ENCODE peak calls at places on chromosomes 11 and 22, in ten cellular contexts. One of them, this sample, is unnamed.
A peak's percentile ranks its signal among the peaks of the same experiment; 100 is the strongest.

GRCh38 chr11:17720796-17721171 is 1.4 kb downstream of the MYOD1 start:
- DNase-seq in globus pallidus: no peak
- DNase-seq in stimulated activated CD4-positive, alpha-beta T cell treated with anti-CD3 and anti-CD28 coated beads, TNF-alpha, amount 100 ng/mL, for 1 hour: no peak
- DNase-seq in substantia nigra: no peak
- DNase-seq in CD4-positive, alpha-beta T cell: no peak
- DNase-seq in PC-3: no peak
- DNase-seq in omental fat pad: no peak
- DNase-seq in stimulated activated effector memory CD8-positive, alpha-beta T cell treated with anti-CD3 and anti-CD28 coated beads, Interleukin-12 subunit alpha, Interleukin-12 subunit beta, amount 100 ng/mL, for 72 hours: no peak
- DNase-seq in progenitor cell of endocrine pancreas: no peak
- DNase-seq in right atrium auricular region: no peak
- DNase-seq in this sample: no peak

GRCh38 chr11:76638267-76639197 is 32.0 kb downstream of the LRRC32 start:
- DNase-seq in globus pallidus: no peak
- DNase-seq in stimulated activated CD4-positive, alpha-beta T cell treated with anti-CD3 and anti-CD28 coated beads, TNF-alpha, amount 100 ng/mL, for 1 hour: no peak
- DNase-seq in substantia nigra: no peak
- DNase-seq in CD4-positive, alpha-beta T cell: no peak
- DNase-seq in PC-3: no peak
- DNase-seq in omental fat pad: no peak
- DNase-seq in stimulated activated effector memory CD8-positive, alpha-beta T cell treated with anti-CD3 and anti-CD28 coated beads, Interleukin-12 subunit alpha, Interleukin-12 subunit beta, amount 100 ng/mL, for 72 hours: no peak
- DNase-seq in progenitor cell of endocrine pancreas: no peak
- DNase-seq in right atrium auricular region: peak; percentile 34
- DNase-seq in this sample: no peak

GRCh38 chr11:10375280-10376048 is 70.6 kb downstream of the ADM start:
- DNase-seq in globus pallidus: no peak
- DNase-seq in stimulated activated CD4-positive, alpha-beta T cell treated with anti-CD3 and anti-CD28 coated beads, TNF-alpha, amount 100 ng/mL, for 1 hour: no peak
- DNase-seq in substantia nigra: no peak
- DNase-seq in CD4-positive, alpha-beta T cell: no peak
- DNase-seq in PC-3: peak; percentile 93
- DNase-seq in omental fat pad: no peak
- DNase-seq in stimulated activated effector memory CD8-positive, alpha-beta T cell treated with anti-CD3 and anti-CD28 coated beads, Interleukin-12 subunit alpha, Interleukin-12 subunit beta, amount 100 ng/mL, for 72 hours: no peak
- DNase-seq in progenitor cell of endocrine pancreas: no peak
- DNase-seq in right atrium auricular region: no peak
- DNase-seq in this sample: no peak

GRCh38 chr11:61773826-61774225 is 18.6 kb downstream of the TMEM258 start:
- DNase-seq in globus pallidus: no peak
- DNase-seq in stimulated activated CD4-positive, alpha-beta T cell treated with anti-CD3 and anti-CD28 coated beads, TNF-alpha, amount 100 ng/mL, for 1 hour: no peak
- DNase-seq in substantia nigra: no peak
- DNase-seq in CD4-positive, alpha-beta T cell: no peak
- DNase-seq in PC-3: no peak
- DNase-seq in omental fat pad: no peak
- DNase-seq in stimulated activated effector memory CD8-positive, alpha-beta T cell treated with anti-CD3 and anti-CD28 coated beads, Interleukin-12 subunit alpha, Interleukin-12 subunit beta, amount 100 ng/mL, for 72 hours: no peak
- DNase-seq in progenitor cell of endocrine pancreas: no peak
- DNase-seq in right atrium auricular region: no peak
- DNase-seq in this sample: no peak

GRCh38 chr11:17767301-17767885 is 32.8 kb downstream of the KCNC1 start:
- DNase-seq in globus pallidus: no peak
- DNase-seq in stimulated activated CD4-positive, alpha-beta T cell treated with anti-CD3 and anti-CD28 coated beads, TNF-alpha, amount 100 ng/mL, for 1 hour: no peak
- DNase-seq in substantia nigra: no peak
- DNase-seq in CD4-positive, alpha-beta T cell: no peak
- DNase-seq in PC-3: no peak
- DNase-seq in omental fat pad: no peak
- DNase-seq in stimulated activated effector memory CD8-positive, alpha-beta T cell treated with anti-CD3 and anti-CD28 coated beads, Interleukin-12 subunit alpha, Interleukin-12 subunit beta, amount 100 ng/mL, for 72 hours: no peak
- DNase-seq in progenitor cell of endocrine pancreas: no peak
- DNase-seq in right atrium auricular region: no peak
- DNase-seq in this sample: no peak

GRCh38 chr11:133082851-133083488 is 449.3 kb downstream of the OPCML start:
- DNase-seq in globus pallidus: peak; percentile 42
- DNase-seq in stimulated activated CD4-positive, alpha-beta T cell treated with anti-CD3 and anti-CD28 coated beads, TNF-alpha, amount 100 ng/mL, for 1 hour: peak; percentile 29
- DNase-seq in substantia nigra: no peak
- DNase-seq in CD4-positive, alpha-beta T cell: no peak
- DNase-seq in PC-3: no peak
- DNase-seq in omental fat pad: no peak
- DNase-seq in stimulated activated effector memory CD8-positive, alpha-beta T cell treated with anti-CD3 and anti-CD28 coated beads, Interleukin-12 subunit alpha, Interleukin-12 subunit beta, amount 100 ng/mL, for 72 hours: peak; percentile 52
- DNase-seq in progenitor cell of endocrine pancreas: peak; percentile 90
- DNase-seq in right atrium auricular region: no peak
- DNase-seq in this sample: peak; percentile 24

GRCh38 chr11:64891215-64891848 is 12.9 kb upstream of the EHD1 start:
- DNase-seq in globus pallidus: no peak
- DNase-seq in stimulated activated CD4-positive, alpha-beta T cell treated with anti-CD3 and anti-CD28 coated beads, TNF-alpha, amount 100 ng/mL, for 1 hour: no peak
- DNase-seq in substantia nigra: no peak
- DNase-seq in CD4-positive, alpha-beta T cell: no peak
- DNase-seq in PC-3: no peak
- DNase-seq in omental fat pad: no peak
- DNase-seq in stimulated activated effector memory CD8-positive, alpha-beta T cell treated with anti-CD3 and anti-CD28 coated beads, Interleukin-12 subunit alpha, Interleukin-12 subunit beta, amount 100 ng/mL, for 72 hours: no peak
- DNase-seq in progenitor cell of endocrine pancreas: no peak
- DNase-seq in right atrium auricular region: no peak
- DNase-seq in this sample: no peak

GRCh38 chr22:43186272-43187170 is at the start of gene TTLL12:
- DNase-seq in globus pallidus: peak; percentile 54
- DNase-seq in stimulated activated CD4-positive, alpha-beta T cell treated with anti-CD3 and anti-CD28 coated beads, TNF-alpha, amount 100 ng/mL, for 1 hour: peak; percentile 49
- DNase-seq in substantia nigra: no peak
- DNase-seq in CD4-positive, alpha-beta T cell: peak; percentile 30
- DNase-seq in PC-3: peak; percentile 23
- DNase-seq in omental fat pad: no peak
- DNase-seq in stimulated activated effector memory CD8-positive, alpha-beta T cell treated with anti-CD3 and anti-CD28 coated beads, Interleukin-12 subunit alpha, Interleukin-12 subunit beta, amount 100 ng/mL, for 72 hours: peak; percentile 50
- DNase-seq in progenitor cell of endocrine pancreas: peak; percentile 61
- DNase-seq in right atrium auricular region: no peak
- DNase-seq in this sample: no peak

GRCh38 chr11:10351768-10352641 is 47.1 kb downstream of the ADM start:
- DNase-seq in globus pallidus: no peak
- DNase-seq in stimulated activated CD4-positive, alpha-beta T cell treated with anti-CD3 and anti-CD28 coated beads, TNF-alpha, amount 100 ng/mL, for 1 hour: no peak
- DNase-seq in substantia nigra: no peak
- DNase-seq in CD4-positive, alpha-beta T cell: no peak
- DNase-seq in PC-3: peak; percentile 72
- DNase-seq in omental fat pad: no peak
- DNase-seq in stimulated activated effector memory CD8-positive, alpha-beta T cell treated with anti-CD3 and anti-CD28 coated beads, Interleukin-12 subunit alpha, Interleukin-12 subunit beta, amount 100 ng/mL, for 72 hours: no peak
- DNase-seq in progenitor cell of endocrine pancreas: peak; percentile 11
- DNase-seq in right atrium auricular region: peak; percentile 87
- DNase-seq in this sample: no peak

GRCh38 chr11:66728760-66729385 is at the start of gene SPTBN2:
- DNase-seq in globus pallidus: no peak
- DNase-seq in stimulated activated CD4-positive, alpha-beta T cell treated with anti-CD3 and anti-CD28 coated beads, TNF-alpha, amount 100 ng/mL, for 1 hour: no peak
- DNase-seq in substantia nigra: no peak
- DNase-seq in CD4-positive, alpha-beta T cell: no peak
- DNase-seq in PC-3: peak; percentile 48
- DNase-seq in omental fat pad: no peak
- DNase-seq in stimulated activated effector memory CD8-positive, alpha-beta T cell treated with anti-CD3 and anti-CD28 coated beads, Interleukin-12 subunit alpha, Interleukin-12 subunit beta, amount 100 ng/mL, for 72 hours: no peak
- DNase-seq in progenitor cell of endocrine pancreas: no peak
- DNase-seq in right atrium auricular region: no peak
- DNase-seq in this sample: no peak

GRCh38 chr11:17570034-17570433 is 23.0 kb downstream of the OTOG start:
- DNase-seq in globus pallidus: no peak
- DNase-seq in stimulated activated CD4-positive, alpha-beta T cell treated with anti-CD3 and anti-CD28 coated beads, TNF-alpha, amount 100 ng/mL, for 1 hour: no peak
- DNase-seq in substantia nigra: no peak
- DNase-seq in CD4-positive, alpha-beta T cell: no peak
- DNase-seq in PC-3: no peak
- DNase-seq in omental fat pad: no peak
- DNase-seq in stimulated activated effector memory CD8-positive, alpha-beta T cell treated with anti-CD3 and anti-CD28 coated beads, Interleukin-12 subunit alpha, Interleukin-12 subunit beta, amount 100 ng/mL, for 72 hours: no peak
- DNase-seq in progenitor cell of endocrine pancreas: no peak
- DNase-seq in right atrium auricular region: no peak
- DNase-seq in this sample: no peak

GRCh38 chr11:117415358-117415896 is 87.8 kb downstream of the CEP164 start:
- DNase-seq in globus pallidus: no peak
- DNase-seq in stimulated activated CD4-positive, alpha-beta T cell treated with anti-CD3 and anti-CD28 coated beads, TNF-alpha, amount 100 ng/mL, for 1 hour: no peak
- DNase-seq in substantia nigra: no peak
- DNase-seq in CD4-positive, alpha-beta T cell: no peak
- DNase-seq in PC-3: no peak
- DNase-seq in omental fat pad: no peak
- DNase-seq in stimulated activated effector memory CD8-positive, alpha-beta T cell treated with anti-CD3 and anti-CD28 coated beads, Interleukin-12 subunit alpha, Interleukin-12 subunit beta, amount 100 ng/mL, for 72 hours: no peak
- DNase-seq in progenitor cell of endocrine pancreas: no peak
- DNase-seq in right atrium auricular region: no peak
- DNase-seq in this sample: no peak

GRCh38 chr11:46895821-46896220 is 22.5 kb downstream of the LRP4 start:
- DNase-seq in globus pallidus: no peak
- DNase-seq in stimulated activated CD4-positive, alpha-beta T cell treated with anti-CD3 and anti-CD28 coated beads, TNF-alpha, amount 100 ng/mL, for 1 hour: no peak
- DNase-seq in substantia nigra: no peak
- DNase-seq in CD4-positive, alpha-beta T cell: no peak
- DNase-seq in PC-3: no peak
- DNase-seq in omental fat pad: no peak
- DNase-seq in stimulated activated effector memory CD8-positive, alpha-beta T cell treated with anti-CD3 and anti-CD28 coated beads, Interleukin-12 subunit alpha, Interleukin-12 subunit beta, amount 100 ng/mL, for 72 hours: no peak
- DNase-seq in progenitor cell of endocrine pancreas: no peak
- DNase-seq in right atrium auricular region: no peak
- DNase-seq in this sample: no peak

GRCh38 chr11:123228489-123229163 is 33.6 kb upstream of the CLMP start:
- DNase-seq in globus pallidus: no peak
- DNase-seq in stimulated activated CD4-positive, alpha-beta T cell treated with anti-CD3 and anti-CD28 coated beads, TNF-alpha, amount 100 ng/mL, for 1 hour: no peak
- DNase-seq in substantia nigra: no peak
- DNase-seq in CD4-positive, alpha-beta T cell: no peak
- DNase-seq in PC-3: no peak
- DNase-seq in omental fat pad: no peak
- DNase-seq in stimulated activated effector memory CD8-positive, alpha-beta T cell treated with anti-CD3 and anti-CD28 coated beads, Interleukin-12 subunit alpha, Interleukin-12 subunit beta, amount 100 ng/mL, for 72 hours: no peak
- DNase-seq in progenitor cell of endocrine pancreas: no peak
- DNase-seq in right atrium auricular region: no peak
- DNase-seq in this sample: no peak

GRCh38 chr11:11966826-11967668 is 41.4 kb downstream of the DKK3 start:
- DNase-seq in globus pallidus: peak; percentile 69
- DNase-seq in stimulated activated CD4-positive, alpha-beta T cell treated with anti-CD3 and anti-CD28 coated beads, TNF-alpha, amount 100 ng/mL, for 1 hour: peak; percentile 48
- DNase-seq in substantia nigra: peak; percentile 25
- DNase-seq in CD4-positive, alpha-beta T cell: peak; percentile 55
- DNase-seq in PC-3: peak; percentile 73
- DNase-seq in omental fat pad: peak; percentile 53
- DNase-seq in stimulated activated effector memory CD8-positive, alpha-beta T cell treated with anti-CD3 and anti-CD28 coated beads, Interleukin-12 subunit alpha, Interleukin-12 subunit beta, amount 100 ng/mL, for 72 hours: peak; percentile 60
- DNase-seq in progenitor cell of endocrine pancreas: peak; percentile 59
- DNase-seq in right atrium auricular region: peak; percentile 79
- DNase-seq in this sample: peak; percentile 48

GRCh38 chr11:45252134-45252856 is 33.8 kb downstream of the SYT13 start:
- DNase-seq in globus pallidus: no peak
- DNase-seq in stimulated activated CD4-positive, alpha-beta T cell treated with anti-CD3 and anti-CD28 coated beads, TNF-alpha, amount 100 ng/mL, for 1 hour: peak; percentile 6
- DNase-seq in substantia nigra: no peak
- DNase-seq in CD4-positive, alpha-beta T cell: no peak
- DNase-seq in PC-3: peak; percentile 60
- DNase-seq in omental fat pad: no peak
- DNase-seq in stimulated activated effector memory CD8-positive, alpha-beta T cell treated with anti-CD3 and anti-CD28 coated beads, Interleukin-12 subunit alpha, Interleukin-12 subunit beta, amount 100 ng/mL, for 72 hours: peak; percentile 27
- DNase-seq in progenitor cell of endocrine pancreas: peak; percentile 76
- DNase-seq in right atrium auricular region: no peak
- DNase-seq in this sample: no peak

GRCh38 chr11:88597387-88597786 is 259.9 kb upstream of the CTSC start:
- DNase-seq in globus pallidus: no peak
- DNase-seq in stimulated activated CD4-positive, alpha-beta T cell treated with anti-CD3 and anti-CD28 coated beads, TNF-alpha, amount 100 ng/mL, for 1 hour: no peak
- DNase-seq in substantia nigra: no peak
- DNase-seq in CD4-positive, alpha-beta T cell: no peak
- DNase-seq in PC-3: no peak
- DNase-seq in omental fat pad: no peak
- DNase-seq in stimulated activated effector memory CD8-positive, alpha-beta T cell treated with anti-CD3 and anti-CD28 coated beads, Interleukin-12 subunit alpha, Interleukin-12 subunit beta, amount 100 ng/mL, for 72 hours: no peak
- DNase-seq in progenitor cell of endocrine pancreas: no peak
- DNase-seq in right atrium auricular region: no peak
- DNase-seq in this sample: no peak

GRCh38 chr11:67053896-67054850 is 2.5 kb upstream of the RHOD start:
- DNase-seq in globus pallidus: peak; percentile 13
- DNase-seq in stimulated activated CD4-positive, alpha-beta T cell treated with anti-CD3 and anti-CD28 coated beads, TNF-alpha, amount 100 ng/mL, for 1 hour: peak; percentile 21
- DNase-seq in substantia nigra: no peak
- DNase-seq in CD4-positive, alpha-beta T cell: peak; percentile 11
- DNase-seq in PC-3: peak; percentile 72
- DNase-seq in omental fat pad: peak; percentile 33
- DNase-seq in stimulated activated effector memory CD8-positive, alpha-beta T cell treated with anti-CD3 and anti-CD28 coated beads, Interleukin-12 subunit alpha, Interleukin-12 subunit beta, amount 100 ng/mL, for 72 hours: peak; percentile 27
- DNase-seq in progenitor cell of endocrine pancreas: peak; percentile 43
- DNase-seq in right atrium auricular region: no peak
- DNase-seq in this sample: no peak